ENCODE peak calls at places on chromosome 15, in nine cellular contexts. Y, Z, S, J, H, D, X, K and E are unnamed samples. For H3K4me1, the result is how much of the 10 kb centered on the place peaks cover.

GRCh38 chr15:51077565-51078153 is 17.0 kb downstream of the TNFAIP8L3 start:
- DNase-seq in Y (no peak), Z (peak), S (peak), J (peak), H (peak), D (peak), X (peak), K (peak), E (no peak)

GRCh38 chr15:92519709-92520108 is 126.0 kb downstream of the ST8SIA2 start:
- DNase-seq in Y (no peak), Z (no peak), S (no peak), J (no peak), H (no peak), D (no peak), X (no peak), K (no peak), E (no peak)

GRCh38 chr15:83653639-83654378 is at the start of gene ADAMTSL3:
- DNase-seq in Y (peak), Z (peak), S (peak), J (peak), H (peak), D (peak), X (peak), K (peak), E (no peak)

GRCh38 chr15:45254405-45255293 is 2.6 kb downstream of the SLC28A2 start:
- DNase-seq in Y (peak), Z (no peak), S (no peak), J (no peak), H (no peak), D (no peak), X (no peak), K (no peak), E (no peak)

GRCh38 chr15:25849431-25849921 is 13.7 kb downstream of the ATP10A start:
- DNase-seq in Y (peak), Z (no peak), S (no peak), J (no peak), H (no peak), D (peak), X (no peak), K (peak), E (no peak)

GRCh38 chr15:82263350-82263749 is 732 bp downstream of the SAXO2 start:
- DNase-seq in Y (peak), Z (no peak), S (no peak), J (no peak), H (no peak), D (peak), X (no peak), K (no peak), E (no peak)

GRCh38 chr15:25690673-25691543 is 172.2 kb downstream of the ATP10A start:
- DNase-seq in Y (peak), Z (no peak), S (no peak), J (no peak), H (no peak), D (no peak), X (peak), K (peak), E (no peak)

GRCh38 chr15:70093481-70094309 is 4.0 kb downstream of the TLE3 start:
- DNase-seq in Y (peak), Z (no peak), S (no peak), J (peak), H (peak), D (no peak), X (peak), K (no peak), E (no peak)

GRCh38 chr15:80924278-80924677 is 65.3 kb downstream of the MESD start:
- DNase-seq in Y (no peak), Z (no peak), S (no peak), J (no peak), H (no peak), D (no peak), X (no peak), K (no peak), E (no peak)

GRCh38 chr15:50907866-50908208 is 646 bp upstream of the AP4E1 start:
- DNase-seq in Y (peak), Z (no peak), S (no peak), J (no peak), H (peak), D (peak), X (no peak), K (no peak), E (peak)

GRCh38 chr15:65903296-65904073 is 34.2 kb downstream of the RAB11A start:
- DNase-seq in Y (peak), Z (no peak), S (no peak), J (no peak), H (no peak), D (no peak), X (no peak), K (no peak), E (no peak)

GRCh38 chr15:73442436-73442835 is 528 bp upstream of the REC114 start:
- DNase-seq in Y (no peak), Z (no peak), S (no peak), J (no peak), H (no peak), D (no peak), X (no peak), K (no peak), E (no peak)

GRCh38 chr15:68054658-68055223 is 626 bp downstream of the PIAS1 start:
- DNase-seq in Y (no peak), Z (peak), S (peak), J (peak), H (peak), D (peak), X (peak), K (peak), E (peak)

GRCh38 chr15:55800216-55800615 is 57.3 kb upstream of the PRTG start:
- DNase-seq in Y (no peak), Z (no peak), S (no peak), J (no peak), H (no peak), D (no peak), X (no peak), K (no peak), E (no peak)

GRCh38 chr15:98530570-98530969 is 117.8 kb upstream of the IGF1R start:
- DNase-seq in Y (no peak), Z (no peak), S (no peak), J (no peak), H (no peak), D (no peak), X (no peak), K (no peak), E (no peak)

GRCh38 chr15:56307180-56307579 is 58.0 kb upstream of the TEX9 start:
- DNase-seq in Y (no peak), Z (no peak), S (no peak), J (no peak), H (no peak), D (peak), X (no peak), K (no peak), E (no peak)

GRCh38 chr15:90750186-90750585 is 33.0 kb downstream of the BLM start:
- DNase-seq in Y (no peak), Z (no peak), S (no peak), J (no peak), H (no peak), D (no peak), X (no peak), K (no peak), E (no peak)

GRCh38 chr15:29712149-29712885 is 110.0 kb downstream of the TJP1 start:
- DNase-seq in Y (no peak), Z (no peak), S (no peak), J (no peak), H (no peak), D (no peak), X (no peak), K (no peak), E (no peak)

GRCh38 chr15:58463815-58464697 is 32.3 kb downstream of the LIPC start:
- DNase-seq in Y (peak), Z (no peak), S (no peak), J (no peak), H (no peak), D (no peak), X (no peak), K (no peak), E (peak)

GRCh38 chr15:75647370-75648155 is at the start of gene SNX33:
- DNase-seq in Y (peak), Z (peak), S (peak), J (peak), H (peak), D (peak), X (peak), K (peak), E (peak)

GRCh38 chr15:32956006-32956405 is 238.2 kb downstream of the GREM1 start:
- DNase-seq in Y (peak), Z (no peak), S (no peak), J (no peak), H (no peak), D (peak), X (no peak), K (no peak), E (no peak)

GRCh38 chr15:20272422-20273184 is 269.0 kb downstream of the GOLGA6L6 start:
- DNase-seq in Y (no peak), Z (no peak), S (no peak), J (no peak), H (no peak), D (no peak), X (no peak), K (no peak), E (no peak)

GRCh38 chr15:71431345-71432336 is 316.4 kb downstream of the THSD4 start:
- DNase-seq in Y (peak), Z (no peak), S (no peak), J (no peak), H (no peak), D (no peak), X (no peak), K (no peak), E (no peak)

GRCh38 chr15:39273805-39274411 is 307.0 kb upstream of the THBS1 start:
- DNase-seq in Y (peak), Z (no peak), S (no peak), J (peak), H (no peak), D (no peak), X (no peak), K (no peak), E (no peak)

GRCh38 chr15:98727115-98728040 is 79.0 kb downstream of the IGF1R start:
- DNase-seq in Y (peak), Z (peak), S (peak), J (peak), H (peak), D (peak), X (peak), K (peak), E (no peak)

GRCh38 chr15:90838544-90838943 is 29.8 kb upstream of the FURIN start:
- DNase-seq in Y (no peak), Z (no peak), S (no peak), J (no peak), H (no peak), D (no peak), X (no peak), K (no peak), E (no peak)

GRCh38 chr15:40911693-40912092 is 17.4 kb downstream of the VPS18 start:
- DNase-seq in Y (no peak), Z (no peak), S (no peak), J (no peak), H (no peak), D (no peak), X (no peak), K (no peak), E (no peak)

GRCh38 chr15:25137013-25137412 is 182.2 kb downstream of the SNRPN start:
- DNase-seq in Y (no peak), Z (no peak), S (no peak), J (no peak), H (no peak), D (no peak), X (no peak), K (no peak), E (no peak)

GRCh38 chr15:26631894-26632293 is 141.0 kb downstream of the GABRB3 start:
- DNase-seq in Y (no peak), Z (no peak), S (no peak), J (no peak), H (no peak), D (peak), X (no peak), K (no peak), E (no peak)

GRCh38 chr15:90991587-90992285 is 2.6 kb downstream of the PRC1 start:
- DNase-seq in Y (no peak), Z (no peak), S (no peak), J (no peak), H (no peak), D (no peak), X (no peak), K (no peak), E (no peak)

GRCh38 chr15:85168642-85169173 is 187.1 kb downstream of the PDE8A start:
- DNase-seq in Y (peak), Z (no peak), S (peak), J (peak), H (peak), D (peak), X (no peak), K (no peak), E (no peak)
- TF ChIP-seq CTCF in Y (peak), Z (peak), S (peak), J (peak), H (no peak), D (peak), X (no peak), K (no peak), E (peak)

DNA sequence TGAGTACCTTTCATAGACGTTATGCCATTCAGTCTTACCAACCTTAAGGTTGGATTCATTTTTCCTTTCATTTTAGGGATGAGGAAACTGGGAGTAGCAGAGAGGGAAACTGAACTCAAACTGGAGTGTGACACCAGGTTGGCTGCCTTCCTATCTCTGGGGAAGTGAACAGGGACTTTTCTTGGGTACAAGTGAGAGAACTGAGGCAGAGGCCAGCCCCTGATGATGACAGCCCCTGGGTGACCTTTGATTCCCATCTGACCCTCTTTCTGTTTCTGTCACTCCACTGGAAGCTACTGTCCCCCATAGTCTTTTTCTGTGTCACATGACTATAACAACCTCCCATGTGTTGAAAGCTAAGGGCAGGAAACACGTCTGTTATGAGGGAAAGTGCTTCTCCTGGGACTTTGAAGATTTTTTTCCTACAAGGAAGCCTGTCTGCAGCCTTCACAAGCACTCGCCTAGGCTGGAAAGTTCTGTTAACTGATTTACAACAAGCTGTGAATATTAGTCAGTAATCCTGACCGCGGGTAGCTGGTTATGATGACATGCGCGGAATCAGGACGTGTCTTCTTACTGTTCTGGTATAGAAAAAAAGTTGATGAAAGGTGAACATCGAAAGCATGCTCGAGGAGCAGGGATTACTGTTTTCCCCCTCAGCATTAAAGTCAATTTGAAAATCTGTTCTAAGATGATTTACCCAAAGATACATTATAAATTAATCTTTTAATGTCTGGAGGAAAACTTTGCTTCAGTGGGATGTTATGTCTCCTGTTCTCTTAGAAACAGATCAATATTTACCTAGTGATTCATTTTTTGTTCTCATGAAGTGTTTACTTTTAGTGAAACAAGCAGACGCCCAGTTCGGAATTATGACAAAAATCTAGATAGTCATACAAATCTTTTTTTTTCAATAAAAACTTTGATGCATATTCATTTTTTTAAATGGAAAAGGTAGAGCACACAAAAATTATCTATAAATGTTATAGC is 31.5 kb downstream of the ABHD2 start:
- DNase-seq in Y (peak), Z (no peak), S (no peak), J (peak), H (no peak), D (no peak), X (peak), K (no peak), E (no peak)
- H3K4me1 ChIP-seq in Y (half or more), Z (under half), S (half or more), J (half or more), H (half or more), D (under half), X (under half), K (half or more), E (under half)

GRCh38 chr15:93997071-93997658 is 234.2 kb upstream of the MCTP2 start:
- DNase-seq in Y (peak), Z (no peak), S (no peak), J (no peak), H (no peak), D (peak), X (no peak), K (no peak), E (no peak)
- TF ChIP-seq CTCF in Y (peak), Z (peak), S (peak), J (peak), H (peak), D (peak), X (peak), K (peak), E (peak)

DNA sequence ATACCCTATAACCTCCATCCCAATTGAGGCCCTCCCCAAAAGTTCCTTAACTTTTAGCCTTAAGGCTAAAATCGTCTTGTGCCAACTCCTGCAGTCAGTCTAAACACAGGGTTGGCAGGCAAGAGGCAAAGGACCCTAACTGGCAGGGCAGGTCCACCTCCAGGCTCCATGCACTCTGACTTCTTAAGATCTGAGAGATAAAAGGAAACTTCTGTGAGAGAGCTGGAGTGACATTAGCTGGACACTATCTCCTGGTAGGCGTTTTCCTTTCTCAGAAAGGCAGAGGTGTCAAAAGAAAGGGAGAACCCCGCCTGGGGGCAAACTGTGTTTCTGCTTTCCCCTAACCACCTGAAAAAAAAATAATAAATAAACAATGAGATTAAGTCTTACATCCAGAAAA is 3.6 kb downstream of the CHSY1 start:
- DNase-seq in Y (no peak), Z (no peak), S (no peak), J (no peak), H (no peak), D (no peak), X (no peak), K (no peak), E (no peak)
- H3K4me1 ChIP-seq in Y (under half), Z (half or more), S (half or more), J (under half), H (half or more), D (under half), X (under half), K (half or more), E (half or more)

DNA sequence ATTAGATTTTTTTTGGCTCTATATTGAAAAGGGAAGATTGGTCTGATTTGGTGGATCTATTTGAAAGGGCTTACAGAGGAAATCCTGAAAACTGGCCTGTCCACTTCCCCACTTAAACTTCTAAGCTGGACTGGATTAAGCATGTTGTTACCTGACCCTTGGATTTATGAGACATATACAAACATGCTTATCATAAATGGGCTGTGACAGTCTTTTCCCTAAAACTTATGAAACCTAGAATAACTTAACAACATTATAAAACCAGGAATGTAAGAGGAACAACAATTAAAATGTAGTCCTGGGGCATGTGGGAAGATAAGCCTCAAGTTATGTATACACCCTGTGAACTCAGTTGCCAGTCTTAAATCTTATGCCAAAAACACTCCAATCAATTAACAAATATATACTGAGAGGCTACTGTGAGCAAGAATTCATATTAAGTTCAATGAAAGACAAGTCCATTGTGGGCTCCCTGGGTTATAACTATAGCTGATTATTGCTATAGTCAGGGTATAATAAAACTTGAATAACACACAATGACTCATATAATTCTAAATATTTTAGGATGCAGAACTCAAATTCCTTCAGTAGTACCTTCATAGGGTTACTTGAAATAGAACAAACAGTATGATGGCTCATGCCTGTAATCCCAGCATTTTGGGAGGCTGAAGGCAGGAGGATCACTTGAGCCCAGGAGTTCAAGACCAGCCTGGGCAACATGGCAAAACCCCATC is 87.2 kb upstream of the PPIB start:
- DNase-seq in Y (peak), Z (no peak), S (no peak), J (no peak), H (no peak), D (no peak), X (no peak), K (no peak), E (no peak)
- TF ChIP-seq CTCF in Y (no peak), Z (no peak), S (no peak), J (no peak), H (no peak), D (no peak), X (no peak), K (no peak), E (no peak)